ENCODE peak calls at places on chromosomes 3 and 15, in four cellular contexts. T is transverse colon, E is suprapubic skin, U is spleen. Z is an unnamed sample.

GRCh38 chr15:67185621-67186225 is 68.7 kb downstream of the AAGAB start:
- DNase-seq in T (no peak), E (no peak), U (no peak), Z (no peak)

GRCh38 chr3:141064255-141064926 is 13.2 kb downstream of the SPSB4 start:
- DNase-seq in T (no peak), E (no peak), U (no peak), Z (no peak)

GRCh38 chr3:132661120-132661519 is 991 bp downstream of the UBA5 start:
- DNase-seq in T (no peak), E (no peak), U (no peak), Z (no peak)

GRCh38 chr3:81823086-81823485 is 61.6 kb upstream of the GBE1 start:
- DNase-seq in T (no peak), E (no peak), U (no peak), Z (no peak)

GRCh38 chr3:155158361-155159037 is 78.4 kb downstream of the MME start:
- DNase-seq in T (no peak), E (no peak), U (no peak), Z (no peak)

GRCh38 chr15:31326729-31327673 is at the start of gene KLF13:
- DNase-seq in T (peak; percentile 76), E (peak; percentile 88), U (peak; percentile 96), Z (peak; percentile 54)

GRCh38 chr3:159762981-159763465 is 225.6 kb upstream of the IL12A start:
- DNase-seq in T (peak; percentile 55), E (no peak), U (peak; percentile 82), Z (peak; percentile 31)

GRCh38 chr3:9696480-9697220 is 7.0 kb upstream of the CPNE9 start:
- DNase-seq in T (no peak), E (no peak), U (peak; percentile 30), Z (no peak)

GRCh38 chr15:44096596-44096995 is 98.5 kb downstream of the FRMD5 start:
- DNase-seq in T (no peak), E (no peak), U (no peak), Z (no peak)

DNA sequence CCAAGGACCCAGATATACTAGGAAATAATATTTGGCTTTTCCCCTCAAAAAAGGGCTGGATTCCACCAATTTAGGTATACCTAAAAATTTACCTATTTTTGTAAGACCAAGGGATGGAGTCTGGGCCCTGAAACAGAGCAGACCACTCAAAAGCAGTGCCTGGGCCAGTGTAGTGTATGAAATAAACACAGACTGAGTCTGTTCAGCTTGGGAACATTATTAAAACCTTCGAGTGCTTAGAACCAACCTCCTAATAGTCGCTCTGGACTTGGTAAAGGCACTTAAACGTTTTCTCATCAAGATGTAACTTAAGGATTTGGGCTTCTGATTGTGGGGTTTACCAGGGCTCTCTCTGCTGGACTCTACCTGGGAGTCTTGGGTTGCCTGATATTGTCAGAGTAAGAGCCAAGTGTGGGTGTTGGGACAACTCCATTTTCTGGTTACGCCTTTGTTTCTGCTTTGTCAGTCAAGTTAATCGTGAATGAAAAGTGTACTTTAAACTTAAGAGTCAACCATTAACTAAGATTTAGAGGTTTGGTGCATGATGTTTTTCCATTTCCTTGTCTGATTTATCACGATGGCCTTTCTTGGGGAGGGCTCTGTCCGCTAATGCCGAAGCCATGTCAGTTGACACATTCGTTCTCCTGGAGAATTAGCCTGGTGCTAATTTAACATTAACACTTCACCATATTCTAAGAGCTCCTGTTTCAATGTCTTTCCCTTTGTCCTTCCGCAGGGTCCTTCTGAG is 221.0 kb upstream of the TPM1 start:
- DNase-seq in T (peak; percentile 46), E (no peak), U (no peak), Z (no peak)
- TF ChIP-seq POLR2A in T (peak; percentile 37), E (no peak), U (no peak), Z (no peak)

GRCh38 chr3:172098698-172099494 is 59.5 kb downstream of the FNDC3B start:
- DNase-seq in T (no peak), E (no peak), U (no peak), Z (no peak)
- TF ChIP-seq POLR2AphosphoS5 in T (no peak), E (no peak), U (no peak), Z (no peak)

DNA sequence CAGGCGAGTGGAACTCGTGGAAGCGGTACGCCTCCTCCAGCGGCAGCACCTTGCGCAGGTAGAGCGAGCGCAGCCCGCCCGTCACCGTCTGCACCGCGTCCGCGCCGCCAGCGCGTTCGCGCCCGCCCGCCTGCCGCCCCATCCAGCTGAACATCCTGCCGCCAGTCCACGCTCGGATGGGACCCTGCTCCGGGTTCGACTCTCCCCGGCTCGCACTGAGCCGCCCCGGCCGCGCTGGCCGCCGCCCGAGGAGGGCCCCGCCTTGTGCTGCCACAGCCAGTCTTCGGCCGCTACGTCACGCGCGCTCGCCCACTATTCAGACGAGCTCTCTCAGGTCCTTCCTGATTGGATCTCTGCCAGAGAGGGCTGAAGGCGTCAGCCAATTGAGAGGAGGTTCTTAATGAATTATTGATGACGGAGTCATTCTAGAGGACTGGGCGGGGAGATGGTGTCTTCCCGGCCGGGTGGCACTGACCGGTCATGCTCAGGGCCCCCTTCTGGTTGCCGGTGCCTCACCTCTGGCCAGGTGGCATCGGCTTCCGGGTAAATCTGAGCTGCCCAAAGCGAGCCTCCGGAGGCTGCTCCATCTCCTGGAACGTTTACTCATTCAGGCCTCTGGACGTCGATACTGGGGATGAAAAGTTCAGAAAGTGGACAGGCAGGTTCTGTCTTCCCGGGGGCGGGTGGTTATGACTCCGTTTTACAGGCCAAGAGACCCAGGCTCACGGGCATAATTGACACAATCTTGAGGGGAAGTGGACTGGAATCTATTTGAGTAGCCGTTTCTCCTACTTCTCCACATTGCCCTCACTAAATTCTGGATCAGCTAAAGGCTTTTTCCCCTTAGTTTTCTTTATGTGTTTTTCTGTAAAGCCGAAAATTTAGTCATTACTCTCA is at the start of gene EHD4:
- DNase-seq in T (peak; percentile 99), E (peak; percentile 98), U (peak; percentile 99), Z (peak; percentile 89)
- TF ChIP-seq POLR2A in T (peak; percentile 92), E (no peak), U (peak; percentile 79), Z (peak; percentile 93)

GRCh38 chr3:7733933-7734332 is 767.7 kb upstream of the LMCD1 start:
- DNase-seq in T (no peak), E (no peak), U (no peak), Z (no peak)
- TF ChIP-seq POLR2AphosphoS5 in T (no peak), E (no peak), U (no peak), Z (no peak)

DNA sequence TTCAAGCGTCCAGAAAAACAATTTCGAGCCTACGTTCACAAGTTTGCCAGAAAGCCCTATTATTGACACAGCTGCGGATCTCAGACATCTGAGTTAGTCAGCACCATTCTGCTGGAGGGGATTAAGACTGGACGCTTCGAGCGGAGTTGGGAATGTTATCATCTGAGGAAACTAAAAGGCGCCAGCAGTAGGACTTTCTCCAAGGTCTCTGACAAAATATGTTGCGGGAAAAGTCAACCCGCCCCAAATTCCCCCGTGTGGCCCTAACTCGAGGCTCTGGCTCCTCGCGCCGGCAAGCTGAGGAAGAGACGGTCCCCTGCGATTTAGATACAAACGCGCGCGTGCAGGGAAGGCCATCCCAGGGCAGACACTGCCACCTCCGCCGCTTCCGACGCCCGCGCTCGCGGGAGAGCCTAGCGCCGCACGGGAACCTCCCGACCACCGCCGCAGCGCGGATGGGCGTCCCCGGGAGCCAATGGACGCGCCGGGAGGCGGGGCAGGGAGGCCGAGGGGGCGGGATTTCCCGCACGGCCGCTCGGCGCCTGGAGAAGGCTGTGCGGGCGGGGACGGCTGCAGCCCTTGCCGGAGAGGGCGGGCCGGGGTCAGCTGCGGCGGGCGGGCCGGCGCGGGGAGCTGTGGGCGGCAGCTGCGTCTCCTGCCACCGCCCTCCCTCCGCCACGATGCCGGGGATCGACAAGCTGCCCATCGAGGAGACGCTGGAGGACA is at the start of gene APPL1:
- DNase-seq in T (peak; percentile 95), E (peak; percentile 92), U (peak; percentile 98), Z (peak; percentile 93)
- TF ChIP-seq POLR2A in T (peak; percentile 72), E (no peak), U (peak; percentile 74), Z (peak; percentile 80)

DNA sequence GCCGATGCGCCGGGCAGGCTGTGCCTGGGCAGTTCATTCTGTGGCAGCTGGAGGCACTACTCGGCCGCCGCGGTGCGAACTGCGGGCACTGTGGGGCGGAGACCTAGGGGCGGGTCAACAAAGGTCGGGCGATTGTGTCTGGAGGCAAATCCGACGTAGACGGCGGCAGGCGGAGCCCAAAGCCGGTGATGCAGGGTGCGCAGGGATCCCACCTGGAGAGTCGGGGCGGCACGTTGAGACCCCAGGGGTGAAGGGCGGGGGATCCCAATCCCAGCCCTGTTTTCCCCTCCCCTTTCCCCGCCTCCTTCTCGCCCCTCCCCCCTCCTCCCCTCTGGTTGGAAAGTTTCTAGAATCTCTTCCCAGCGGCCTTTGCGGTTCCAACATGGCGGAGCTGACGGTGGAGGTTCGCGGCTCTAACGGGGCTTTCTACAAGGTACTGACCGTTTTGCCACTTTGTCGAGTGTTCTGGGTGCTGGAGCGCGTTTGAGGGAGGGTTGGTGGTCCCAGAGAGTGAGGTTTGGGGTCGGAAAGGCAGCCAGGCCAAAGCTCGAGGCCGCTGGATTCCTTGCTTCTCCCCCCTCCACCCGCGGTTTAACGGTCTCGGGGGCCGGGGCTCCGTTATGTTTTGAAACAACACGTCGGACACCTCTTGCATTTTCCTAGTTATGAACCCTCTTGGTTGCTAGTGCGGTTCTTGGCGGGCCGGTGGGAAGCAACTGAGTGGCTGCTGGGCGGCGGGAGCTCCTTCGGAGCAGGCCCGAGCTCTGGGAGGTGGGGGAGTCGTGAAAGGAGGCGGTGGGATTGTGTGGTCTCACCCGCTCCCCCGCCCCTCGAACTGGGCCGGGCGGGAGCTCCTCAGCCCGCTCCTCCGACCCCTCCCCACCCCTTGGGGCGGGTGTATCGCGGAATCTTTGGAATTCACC is at the start of gene FXR1:
- DNase-seq in T (peak; percentile 93), E (peak; percentile 91), U (peak; percentile 99), Z (peak; percentile 73)
- TF ChIP-seq POLR2AphosphoS5 in T (peak; percentile 78), E (no peak), U (peak; percentile 78), Z (peak; percentile 82)

DNA sequence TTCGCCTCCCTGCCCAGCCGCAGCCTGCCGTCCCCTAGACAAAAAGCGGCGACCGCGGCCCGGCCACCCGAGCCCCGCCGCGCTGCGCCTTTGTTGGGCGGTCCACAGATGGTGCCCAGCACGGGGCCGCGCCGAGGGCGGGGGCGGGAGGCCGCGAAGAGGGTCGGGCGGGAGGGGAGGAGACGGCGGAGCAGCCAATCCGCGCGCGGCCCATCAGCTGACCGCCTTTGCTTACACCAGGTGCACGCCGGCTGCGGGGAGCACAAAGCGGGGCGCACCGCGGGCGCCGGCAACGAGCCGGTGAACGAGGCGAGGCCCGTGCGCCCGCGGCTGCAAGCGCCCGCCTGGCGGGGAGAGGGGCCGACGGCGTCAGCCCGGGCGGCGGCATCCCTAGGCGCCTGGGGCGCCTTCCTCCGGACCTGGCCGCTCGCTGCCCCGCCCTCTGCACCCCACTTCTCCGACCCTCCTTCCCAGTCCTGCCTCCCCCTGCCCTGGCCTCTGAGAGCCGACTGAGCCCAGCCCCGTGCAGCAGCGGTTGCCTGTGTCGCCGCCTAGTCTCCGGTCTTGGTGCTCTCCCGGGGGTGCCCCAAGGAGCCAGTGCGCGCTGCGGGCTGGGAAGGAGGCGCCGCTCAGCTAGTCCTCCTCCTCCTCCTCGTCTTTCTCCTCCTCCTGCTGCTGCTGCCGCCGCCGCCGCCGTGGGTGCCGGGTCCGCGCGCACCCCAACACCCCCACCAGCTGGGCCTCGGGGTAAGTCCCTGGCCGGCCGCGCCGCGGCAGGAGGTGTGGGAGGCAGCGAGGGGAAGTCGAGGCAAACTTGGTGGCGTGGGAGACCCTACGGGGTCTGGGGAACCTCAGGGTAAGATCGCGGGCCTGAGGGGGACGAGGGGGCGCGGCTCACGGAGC is at the start of gene LRRN1:
- DNase-seq in T (peak; percentile 48), E (no peak), U (peak; percentile 93), Z (peak; percentile 30)
- TF ChIP-seq POLR2A in T (no peak), E (no peak), U (peak; percentile 53), Z (no peak)

DNA sequence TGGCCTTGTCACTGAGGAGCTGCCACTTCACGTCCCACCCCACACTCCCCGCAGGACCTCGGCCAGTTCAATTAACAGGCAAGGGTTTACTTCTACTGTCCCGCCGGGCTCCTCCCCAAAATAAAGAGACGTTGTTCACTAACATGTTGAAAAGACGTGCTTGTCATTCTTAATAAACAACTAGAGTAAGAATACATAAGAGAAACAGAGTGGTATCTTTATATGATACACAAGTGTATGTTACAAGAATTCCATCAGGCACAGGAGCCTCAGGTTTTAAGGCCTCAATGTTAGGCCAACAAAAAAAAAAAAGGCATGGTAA is 326 bp upstream of the IMPDH2 start:
- DNase-seq in T (no peak), E (no peak), U (no peak), Z (no peak)
- TF ChIP-seq POLR2AphosphoS5 in T (no peak), E (no peak), U (no peak), Z (no peak)